ENCODE peak calls at places on chromosome 13, in five cellular contexts. C is stimulated activated CD8-positive, alpha-beta memory T cell treated with anti-CD3 and anti-CD28 coated beads, Interleukin-15, amount 100 ng/mL, for 24 hours; A is NCI-H1048; H is GM12892; N is C1 segment of cervical spinal cord. B is an unnamed sample.

GRCh38 chr13:51277943-51278342 is 55.7 kb downstream of the FAM124A start:
- DNase-seq in H (no peak), N (no peak), C (no peak), A (no peak), B (no peak)

GRCh38 chr13:27374126-27374613 is 50.2 kb upstream of the GTF3A start:
- DNase-seq in C (no peak), H (no peak), N (no peak), A (no peak), B (no peak)

GRCh38 chr13:74316531-74316930 is 182.3 kb upstream of the KLF12 start:
- DNase-seq in C (no peak), H (no peak), A (no peak), N (no peak), B (no peak)

GRCh38 chr13:97142452-97142851 is 79.7 kb upstream of the MBNL2 start:
- DNase-seq in H (no peak), N (no peak), C (no peak), A (no peak), B (peak; percentile 65)

GRCh38 chr13:83732755-83733154 is 149.5 kb downstream of the SLITRK1 start:
- DNase-seq in N (no peak), C (no peak), H (no peak), A (no peak), B (no peak)

GRCh38 chr13:73254827-73255226 is 196.0 kb downstream of the KLF5 start:
- DNase-seq in C (no peak), H (no peak), A (no peak), N (no peak), B (no peak)

GRCh38 chr13:97411894-97412460 is 22.0 kb upstream of the RAP2A start:
- DNase-seq in N (no peak), C (no peak), A (no peak), H (no peak), B (no peak)

GRCh38 chr13:40963927-40964326 is 55.2 kb downstream of the ELF1 start:
- DNase-seq in N (no peak), H (no peak), A (no peak), C (no peak), B (no peak)

GRCh38 chr13:112055417-112056206 is 11.3 kb upstream of the SOX1 start:
- DNase-seq in N (no peak), A (no peak), H (no peak), C (no peak), B (no peak)

GRCh38 chr13:43206858-43207257 is 183.5 kb downstream of the DNAJC15 start:
- DNase-seq in A (no peak), C (no peak), H (no peak), N (no peak), B (no peak)

GRCh38 chr13:36054041-36054440 is 77.1 kb downstream of the DCLK1 start:
- DNase-seq in H (no peak), A (no peak), N (no peak), C (no peak), B (no peak)

GRCh38 chr13:99654076-99654475 is 152.8 kb downstream of the TM9SF2 start:
- DNase-seq in C (no peak), N (no peak), A (no peak), H (no peak), B (no peak)

GRCh38 chr13:111233080-111233479 is 87.4 kb upstream of the TEX29 start:
- DNase-seq in H (no peak), N (no peak), C (no peak), A (no peak), B (no peak)

GRCh38 chr13:100540621-100541020 is 48.0 kb downstream of the GGACT start:
- DNase-seq in A (no peak), N (no peak), C (no peak), H (no peak), B (no peak)

GRCh38 chr13:41059896-41060722 is 1.2 kb upstream of the WBP4 start:
- DNase-seq in N (peak; percentile 85), A (no peak), H (peak; percentile 47), C (peak; percentile 51), B (peak; percentile 94)

GRCh38 chr13:51066091-51066831 is 44.8 kb downstream of the C13orf42 start:
- DNase-seq in A (no peak), H (no peak), N (no peak), C (no peak), B (peak; percentile 29)

GRCh38 chr13:27583645-27584044 is 36.7 kb downstream of the LNX2 start:
- DNase-seq in N (no peak), C (no peak), A (no peak), H (no peak), B (no peak)

GRCh38 chr13:77521595-77522367 is 13.7 kb upstream of the SCEL start:
- DNase-seq in C (no peak), A (no peak), H (no peak), N (no peak), B (no peak)

GRCh38 chr13:112953591-112954487 is 15.2 kb upstream of the MCF2L start:
- DNase-seq in C (no peak), H (no peak), N (no peak), A (no peak), B (no peak)

GRCh38 chr13:34412817-34413365 is 529.2 kb upstream of the NBEA start:
- DNase-seq in C (no peak), A (no peak), N (no peak), H (no peak), B (no peak)

B was measured in adrenal gland.